ENCODE peak calls at places on chromosomes 6 and 20, in nine cellular contexts. E is dorsolateral prefrontal cortex, S is upper lobe of right lung, T is adrenal gland, L is right lobe of liver, P is fibroblast of lung, D is chondrocyte, J is type B pancreatic cell, W is GM12864. C is an unnamed sample.

GRCh38 chr6:45483021-45483420 is 105.3 kb upstream of the SUPT3H start:
- DNase-seq in E (no peak), S (no peak), T (no peak), L (no peak), P (peak; percentile 97), D (no peak), J (no peak), W (no peak), C (no peak)

GRCh38 chr20:5480824-5481600 is 164.3 kb upstream of the PROKR2 start:
- DNase-seq in E (no peak), S (no peak), T (no peak), L (no peak), P (no peak), D (no peak), J (no peak), W (no peak), C (no peak)

GRCh38 chr6:36195471-36196048 is 984 bp upstream of the BRPF3 start:
- DNase-seq in E (no peak), S (no peak), T (no peak), L (no peak), P (no peak), D (no peak), J (no peak), W (no peak), C (no peak)

GRCh38 chr6:110180228-110181008 is at the start of gene CDC40:
- DNase-seq in E (peak; percentile 58), S (peak; percentile 73), T (peak; percentile 57), L (peak; percentile 68), P (no peak), D (no peak), J (peak; percentile 74), W (no peak), C (peak; percentile 35)

GRCh38 chr6:25883991-25884390 is 9.9 kb upstream of the SLC17A3 start:
- DNase-seq in E (no peak), S (no peak), T (peak; percentile 84), L (peak; percentile 57), P (peak; percentile 1), D (no peak), J (no peak), W (no peak), C (peak; percentile 24)

GRCh38 chr6:15247214-15247749 is 1.4 kb downstream of the JARID2 start:
- DNase-seq in E (no peak), S (no peak), T (no peak), L (no peak), P (no peak), D (no peak), J (no peak), W (no peak), C (no peak)

GRCh38 chr6:32944265-32944664 is 3.4 kb upstream of the HLA-DMB start:
- DNase-seq in E (no peak), S (no peak), T (no peak), L (no peak), P (no peak), D (no peak), J (no peak), W (peak; percentile 89), C (no peak)

GRCh38 chr6:89140347-89141159 is 5.3 kb upstream of the PM20D2 start:
- DNase-seq in E (no peak), S (no peak), T (no peak), L (no peak), P (no peak), D (no peak), J (no peak), W (no peak), C (no peak)

GRCh38 chr6:135537782-135538301 is 40.3 kb upstream of the AHI1 start:
- DNase-seq in E (no peak), S (no peak), T (no peak), L (no peak), P (peak; percentile 93), D (no peak), J (no peak), W (no peak), C (peak; percentile 1)

GRCh38 chr20:805713-806112 is 27.8 kb upstream of the FAM110A start:
- DNase-seq in E (no peak), S (no peak), T (no peak), L (no peak), P (peak; percentile 8), D (no peak), J (no peak), W (no peak), C (no peak)

GRCh38 chr20:33393609-33394008 is 7.7 kb downstream of the CDK5RAP1 start:
- DNase-seq in E (no peak), S (no peak), T (no peak), L (no peak), P (no peak), D (no peak), J (no peak), W (no peak), C (no peak)

GRCh38 chr6:154343473-154344308 is 12.9 kb downstream of the IPCEF1 start:
- DNase-seq in E (no peak), S (peak; percentile 81), T (peak; percentile 20), L (no peak), P (peak; percentile 70), D (no peak), J (no peak), W (no peak), C (peak; percentile 60)
- TF ChIP-seq CTCF in E (peak; percentile 25), S (peak; percentile 40), T (no peak), L (no peak), P (peak; percentile 47), D (peak; percentile 60), J (peak; percentile 53), W (no peak), C (no peak)

DNA sequence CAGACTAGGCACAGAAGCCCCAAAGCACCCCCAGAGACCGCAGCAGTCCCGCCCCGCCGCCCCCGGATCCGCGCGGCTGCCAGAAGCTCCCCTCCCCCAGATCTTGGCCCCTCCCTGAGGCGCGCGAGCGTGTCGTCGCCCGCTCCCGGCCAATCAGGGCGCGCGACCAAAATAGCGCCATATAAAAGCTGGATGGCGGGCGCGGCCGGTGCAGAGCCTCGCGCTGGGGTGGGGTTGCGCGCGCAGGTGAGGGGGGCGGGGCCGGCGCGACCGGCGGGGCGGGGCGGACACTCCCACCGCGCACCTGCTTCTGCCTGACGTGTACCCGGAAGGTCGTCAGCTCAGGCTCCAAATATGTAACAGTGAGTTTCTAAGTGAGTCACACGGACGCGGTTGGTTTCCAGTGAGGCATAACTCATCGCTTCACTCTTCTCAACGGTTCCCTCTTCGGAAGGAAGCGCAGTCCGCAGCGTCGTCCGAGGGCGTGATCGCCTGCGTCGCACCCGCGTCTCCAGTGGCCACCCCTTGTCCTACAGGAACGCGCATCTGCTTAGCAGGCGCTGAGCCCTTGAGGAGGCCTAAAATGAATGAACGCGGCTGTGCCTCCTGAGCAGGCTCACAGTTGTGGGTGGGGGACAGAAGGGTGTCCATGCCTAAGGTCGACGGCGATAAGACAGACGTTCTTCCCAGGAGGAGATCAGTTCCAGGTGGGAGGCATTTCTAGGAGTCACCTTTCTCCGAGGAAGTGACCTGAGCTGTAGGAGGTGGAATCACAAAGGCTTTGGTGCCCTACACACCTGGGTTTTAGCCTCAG is 50.6 kb upstream of the EZR start:
- DNase-seq in E (peak; percentile 32), S (peak; percentile 97), T (peak; percentile 94), L (peak; percentile 86), P (peak; percentile 97), D (no peak), J (peak; percentile 95), W (peak; percentile 99), C (peak; percentile 98)
- TF ChIP-seq CTCF in E (no peak), S (peak; percentile 19), T (no peak), L (no peak), P (peak; percentile 9), D (peak; percentile 13), J (peak; percentile 18), W (peak; percentile 43), C (no peak)

GRCh38 chr6:3372184-3372846 is 84.5 kb downstream of the SLC22A23 start:
- DNase-seq in E (no peak), S (no peak), T (no peak), L (no peak), P (no peak), D (no peak), J (no peak), W (no peak), C (no peak)
- TF ChIP-seq CTCF in E (no peak), S (peak; percentile 5), T (no peak), L (no peak), P (peak; percentile 18), D (peak; percentile 14), J (no peak), W (no peak), C (no peak)

DNA sequence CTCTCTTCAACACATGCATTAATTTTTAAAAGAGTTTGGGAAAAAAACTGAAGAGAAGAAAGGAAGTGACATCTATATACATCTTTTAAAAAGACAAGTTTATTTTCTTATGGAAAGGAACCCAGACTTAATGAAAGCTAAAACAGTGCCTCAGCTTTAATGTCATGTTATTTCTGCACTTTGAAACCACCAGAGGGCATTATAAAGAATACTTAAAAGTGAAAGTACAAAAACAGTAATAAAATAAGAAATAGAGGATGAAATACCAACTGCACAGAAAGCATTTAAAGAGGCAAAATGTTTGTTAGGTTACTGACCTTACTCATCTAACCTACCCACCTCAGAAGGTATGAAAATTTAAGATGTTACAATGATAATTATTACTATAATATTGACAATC is 98.8 kb downstream of the HUS1B start:
- DNase-seq in E (no peak), S (no peak), T (no peak), L (no peak), P (no peak), D (no peak), J (no peak), W (no peak), C (no peak)
- TF ChIP-seq CTCF in E (no peak), S (peak; percentile 7), T (no peak), L (peak; percentile 28), P (peak; percentile 23), D (peak; percentile 75), J (peak; percentile 43), W (peak; percentile 15), C (no peak)

GRCh38 chr20:62796699-62797491 is 622 bp downstream of the MRGBP start:
- DNase-seq in E (no peak), S (no peak), T (peak; percentile 61), L (no peak), P (no peak), D (no peak), J (no peak), W (no peak), C (no peak)

GRCh38 chr20:62799459-62799858 is 3.2 kb downstream of the MRGBP start:
- DNase-seq in E (no peak), S (no peak), T (no peak), L (no peak), P (no peak), D (no peak), J (no peak), W (no peak), C (no peak)

GRCh38 chr20:62799873-62800272 is 3.6 kb downstream of the MRGBP start:
- DNase-seq in E (no peak), S (no peak), T (no peak), L (no peak), P (no peak), D (no peak), J (no peak), W (no peak), C (no peak)

GRCh38 chr20:62799036-62799435 is 2.8 kb downstream of the MRGBP start:
- DNase-seq in E (no peak), S (no peak), T (no peak), L (no peak), P (no peak), D (no peak), J (no peak), W (no peak), C (no peak)

GRCh38 chr20:62797671-62798532 is 1.6 kb downstream of the MRGBP start:
- DNase-seq in E (no peak), S (no peak), T (no peak), L (peak; percentile 73), P (no peak), D (no peak), J (no peak), W (no peak), C (no peak)
- TF ChIP-seq CTCF in E (no peak), S (no peak), T (no peak), L (no peak), P (no peak), D (no peak), J (no peak), W (no peak), C (no peak)

GRCh38 chr6:8195040-8195713 is 92.8 kb upstream of the EEF1E1 start:
- DNase-seq in E (no peak), S (no peak), T (no peak), L (no peak), P (no peak), D (no peak), J (no peak), W (no peak), C (no peak)
- TF ChIP-seq CTCF in E (no peak), S (no peak), T (no peak), L (no peak), P (no peak), D (peak; percentile 61), J (peak; percentile 65), W (peak; percentile 36), C (no peak)

C was measured in Calu3.